ENCODE peak calls at places on chromosomes 3 and 15, in four cellular contexts. B, T, C and F are unnamed samples.
A peak's percentile ranks its signal among the peaks of the same experiment; 100 is the strongest.

GRCh38 chr15:35003928-35004327 is 15.8 kb upstream of the ZNF770 start:
- DNase-seq in C (no peak), T (no peak), B (no peak), F (no peak)

GRCh38 chr3:21509706-21510105 is 241.3 kb downstream of the ZNF385D start:
- DNase-seq in C (no peak), B (no peak), T (no peak), F (no peak)

GRCh38 chr15:37995461-37996347 is 61.3 kb downstream of the TMCO5A start:
- DNase-seq in C (peak; percentile 30), T (peak; percentile 66), B (peak; percentile 75), F (no peak)

GRCh38 chr3:25442486-25442885 is 14.4 kb downstream of the RARB start:
- DNase-seq in T (no peak), B (no peak), C (no peak), F (no peak)

GRCh38 chr3:9732080-9732752 is 681 bp downstream of the BRPF1 start:
- DNase-seq in C (no peak), B (no peak), T (no peak), F (no peak)

GRCh38 chr3:187072582-187072981 is 66.7 kb downstream of the RPL39L start:
- DNase-seq in T (no peak), B (no peak), C (no peak), F (no peak)

GRCh38 chr15:98324341-98324970 is 323.9 kb upstream of the IGF1R start:
- DNase-seq in B (no peak), T (no peak), C (no peak), F (no peak)

GRCh38 chr3:29440321-29441019 is 159.6 kb downstream of the RBMS3 start:
- DNase-seq in C (no peak), B (no peak), T (no peak), F (no peak)

GRCh38 chr3:73954506-73954905 is 329.8 kb upstream of the PDZRN3 start:
- DNase-seq in T (no peak), C (no peak), B (no peak), F (no peak)

GRCh38 chr3:155281892-155282291 is 11.6 kb downstream of the STRIT1 start:
- DNase-seq in B (peak; percentile 39), T (peak; percentile 11), C (no peak), F (no peak)

GRCh38 chr15:73560501-73561117 is 72.6 kb downstream of the NPTN start:
- DNase-seq in T (peak; percentile 67), B (peak; percentile 84), C (peak; percentile 32), F (no peak)

GRCh38 chr3:167851171-167851570 is 115.7 kb downstream of the SERPINI1 start:
- DNase-seq in B (peak; percentile 7), C (no peak), T (no peak), F (no peak)

DNA sequence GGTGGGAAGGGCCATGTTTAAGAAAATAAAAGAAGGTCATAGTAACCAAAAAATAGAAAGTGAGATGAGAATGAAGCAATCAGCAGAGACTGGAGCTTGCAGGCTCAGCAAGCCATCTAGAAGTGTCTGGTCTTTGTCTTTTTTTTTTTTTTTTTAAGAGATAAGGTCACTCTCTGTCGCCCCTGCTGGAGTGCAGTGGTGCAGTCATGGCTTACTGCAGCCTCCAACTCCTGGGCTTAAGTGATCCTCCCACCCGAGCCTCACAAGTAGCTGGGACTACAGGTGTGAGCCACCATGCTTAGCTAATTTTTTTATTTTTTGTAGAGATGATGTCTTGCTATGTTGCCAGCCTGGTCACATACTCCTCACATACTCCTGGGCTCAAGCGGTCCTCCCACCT is 36.2 kb downstream of the GXYLT2 start:
- DNase-seq in T (no peak), B (no peak), C (no peak), F (no peak)
- TF ChIP-seq CTCF in T (peak; percentile 33), B (no peak), C (no peak), F (peak; percentile 27)

DNA sequence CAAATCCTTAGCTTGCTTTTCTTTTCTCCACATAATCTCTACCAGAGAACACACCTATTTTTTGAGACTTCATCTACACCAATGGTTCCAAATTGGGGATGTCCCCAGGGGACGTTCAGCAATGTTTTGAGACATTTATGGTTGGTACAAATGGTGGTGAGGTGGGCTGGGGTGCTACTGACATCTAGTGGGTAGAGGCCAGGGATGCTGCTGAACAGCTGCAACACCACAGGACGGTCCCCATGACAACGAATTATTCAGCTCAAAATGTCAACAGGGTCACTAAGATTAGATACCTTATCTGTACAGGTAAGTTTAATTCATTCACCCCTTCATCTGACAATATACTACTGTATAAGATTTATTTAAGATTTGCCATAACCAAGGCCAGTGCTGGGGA is 14.4 kb downstream of the GK5 start:
- DNase-seq in C (no peak), B (no peak), T (no peak), F (no peak)
- TF ChIP-seq CTCF in C (no peak), B (peak; percentile 12), T (peak; percentile 48), F (peak; percentile 50)

DNA sequence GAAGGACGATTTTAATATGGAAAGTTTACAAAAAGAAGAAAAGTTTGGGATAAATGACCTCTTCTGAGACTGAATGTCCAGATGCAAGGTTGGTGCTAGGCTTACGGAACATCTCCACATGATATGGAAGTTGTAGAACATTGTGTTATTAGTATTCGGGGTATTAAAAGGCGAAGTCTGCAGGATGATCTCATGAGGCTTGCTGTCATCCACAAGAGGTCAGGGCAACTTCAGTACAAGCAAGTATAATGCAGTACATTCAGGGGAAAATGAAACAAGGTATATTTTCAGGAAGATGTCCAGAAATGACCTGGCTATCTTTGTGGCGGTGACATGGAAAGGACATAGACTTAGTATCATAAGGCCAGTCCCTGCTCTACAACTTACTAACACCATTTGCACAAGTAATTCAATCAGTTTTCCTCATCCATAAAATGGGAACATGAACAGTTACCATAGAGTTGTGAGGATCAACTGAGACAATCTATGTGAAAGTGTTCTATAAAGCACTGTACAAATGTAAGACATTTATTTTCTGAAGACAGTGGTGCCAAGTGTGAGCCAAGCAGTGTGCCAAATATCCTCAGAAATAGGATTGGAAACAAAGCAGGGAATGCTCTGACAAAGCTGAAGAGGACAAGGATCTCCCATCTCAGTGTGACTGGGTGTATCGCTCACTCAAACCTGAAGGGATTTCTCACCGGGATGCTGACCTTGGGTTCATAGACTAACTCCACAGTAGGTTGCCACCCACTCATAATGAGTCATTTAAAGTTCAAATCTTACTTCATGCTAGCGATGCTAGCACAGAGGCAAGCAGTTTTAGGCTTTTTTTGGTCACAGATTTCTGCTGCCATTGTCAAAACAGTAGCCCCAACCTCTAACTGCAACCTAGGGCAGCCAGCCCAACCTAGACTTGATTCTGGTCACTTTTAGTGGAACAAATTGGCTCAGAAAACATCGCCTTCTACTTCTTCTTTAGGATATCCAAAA is 118.3 kb downstream of the TIGIT start:
- DNase-seq in C (no peak), B (peak; percentile 87), T (peak; percentile 56), F (no peak)
- TF ChIP-seq CTCF in C (peak; percentile 15), B (no peak), T (peak; percentile 35), F (peak; percentile 59)

GRCh38 chr3:138426211-138426610 is 8.2 kb upstream of the ESYT3 start:
- DNase-seq in T (no peak), B (peak; percentile 38), C (no peak), F (no peak)
- TF ChIP-seq CTCF in T (peak; percentile 67), B (peak; percentile 71), C (peak; percentile 55), F (peak; percentile 79)

GRCh38 chr15:40336129-40337122 is 4.3 kb downstream of the CCDC9B start:
- DNase-seq in C (no peak), B (no peak), T (no peak), F (no peak)
- TF ChIP-seq CTCF in C (no peak), B (no peak), T (peak; percentile 7), F (peak; percentile 35)

DNA sequence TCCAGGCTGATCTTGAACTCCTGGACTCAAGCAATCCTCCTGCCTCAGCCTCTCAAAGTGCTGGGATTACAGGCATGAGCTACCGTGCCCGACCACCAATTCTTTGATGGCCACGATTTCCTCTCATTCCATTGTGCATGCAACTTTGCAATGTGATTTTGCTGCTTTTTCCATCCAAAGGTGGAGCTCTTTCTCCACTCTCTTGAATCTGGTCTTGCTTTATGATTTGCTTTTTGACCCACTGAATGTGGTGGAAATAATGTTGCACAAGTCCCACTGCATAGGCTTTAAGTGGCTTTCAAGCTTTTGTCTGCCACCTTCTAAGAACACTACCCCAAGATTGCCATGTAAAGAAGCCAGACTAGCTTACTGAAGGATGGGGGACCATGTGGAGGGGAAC is 10.6 kb downstream of the RPS27L start:
- DNase-seq in C (no peak), T (no peak), B (peak; percentile 27), F (no peak)
- TF ChIP-seq CTCF in C (peak; percentile 12), T (peak; percentile 28), B (peak; percentile 27), F (peak; percentile 49)